ENCODE peak calls at places on chromosomes 5 and 9, in ten cellular contexts. One of them, this sample, is unnamed.

GRCh38 chr9:28883209-28883608 is 1309.9 kb upstream of the C9orf72 start:
- DNase-seq in GM12878: no peak
- DNase-seq in astrocyte: no peak
- DNase-seq in PC-3: no peak
- DNase-seq in neural progenitor cell: no peak
- DNase-seq in mesendoderm: no peak
- DNase-seq in MM.1S: no peak
- DNase-seq in GM23248: no peak
- DNase-seq in endothelial cell of umbilical vein: no peak
- DNase-seq in Karpas-422: no peak
- DNase-seq in this sample: no peak

GRCh38 chr5:32709789-32710334 is 1.3 kb upstream of the NPR3 start:
- DNase-seq in neural progenitor cell: peak; percentile 88
- DNase-seq in GM12878: no peak
- DNase-seq in mesendoderm: peak; percentile 81
- DNase-seq in endothelial cell of umbilical vein: peak; percentile 75
- DNase-seq in PC-3: peak; percentile 79
- DNase-seq in MM.1S: peak; percentile 81
- DNase-seq in astrocyte: peak; percentile 68
- DNase-seq in Karpas-422: no peak
- DNase-seq in GM23248: peak; percentile 91
- DNase-seq in this sample: peak; percentile 79

GRCh38 chr9:75027187-75028107 is 646 bp downstream of the CARNMT1 start:
- DNase-seq in Karpas-422: peak; percentile 83
- DNase-seq in mesendoderm: peak; percentile 56
- DNase-seq in neural progenitor cell: peak; percentile 78
- DNase-seq in MM.1S: peak; percentile 66
- DNase-seq in GM23248: peak; percentile 80
- DNase-seq in endothelial cell of umbilical vein: peak; percentile 53
- DNase-seq in GM12878: no peak
- DNase-seq in astrocyte: peak; percentile 39
- DNase-seq in PC-3: peak; percentile 20
- DNase-seq in this sample: peak; percentile 44

GRCh38 chr5:78320461-78320860 is 26.0 kb upstream of the AP3B1 start:
- DNase-seq in GM23248: peak; percentile 64
- DNase-seq in neural progenitor cell: peak; percentile 42
- DNase-seq in MM.1S: peak; percentile 25
- DNase-seq in mesendoderm: peak; percentile 32
- DNase-seq in endothelial cell of umbilical vein: peak; percentile 66
- DNase-seq in GM12878: no peak
- DNase-seq in Karpas-422: peak; percentile 62
- DNase-seq in PC-3: peak; percentile 42
- DNase-seq in astrocyte: peak; percentile 22
- DNase-seq in this sample: peak; percentile 62

GRCh38 chr5:17147225-17148120 is 70.0 kb upstream of the BASP1 start:
- DNase-seq in PC-3: no peak
- DNase-seq in MM.1S: no peak
- DNase-seq in endothelial cell of umbilical vein: no peak
- DNase-seq in Karpas-422: no peak
- DNase-seq in astrocyte: no peak
- DNase-seq in mesendoderm: no peak
- DNase-seq in neural progenitor cell: peak; percentile 16
- DNase-seq in GM23248: no peak
- DNase-seq in GM12878: no peak
- DNase-seq in this sample: peak; percentile 56

GRCh38 chr9:127698985-127699670 is 7.7 kb upstream of the CFAP157 start:
- DNase-seq in GM23248: peak; percentile 99
- DNase-seq in MM.1S: no peak
- DNase-seq in neural progenitor cell: peak; percentile 97
- DNase-seq in GM12878: peak; percentile 73
- DNase-seq in astrocyte: peak; percentile 93
- DNase-seq in PC-3: no peak
- DNase-seq in mesendoderm: peak; percentile 98
- DNase-seq in Karpas-422: peak; percentile 92
- DNase-seq in endothelial cell of umbilical vein: peak; percentile 97
- DNase-seq in this sample: peak; percentile 97

GRCh38 chr5:160434022-160434531 is 12.4 kb downstream of the PTTG1 start:
- DNase-seq in Karpas-422: peak; percentile 85
- DNase-seq in PC-3: no peak
- DNase-seq in MM.1S: no peak
- DNase-seq in GM23248: no peak
- DNase-seq in endothelial cell of umbilical vein: no peak
- DNase-seq in astrocyte: peak; percentile 45
- DNase-seq in mesendoderm: peak; percentile 67
- DNase-seq in GM12878: peak; percentile 86
- DNase-seq in neural progenitor cell: peak; percentile 79
- DNase-seq in this sample: no peak

GRCh38 chr5:166165600-166165999 is 2125.8 kb upstream of the WWC1 start:
- DNase-seq in mesendoderm: peak; percentile 53
- DNase-seq in MM.1S: peak; percentile 36
- DNase-seq in Karpas-422: no peak
- DNase-seq in PC-3: no peak
- DNase-seq in neural progenitor cell: peak; percentile 71
- DNase-seq in endothelial cell of umbilical vein: no peak
- DNase-seq in GM23248: no peak
- DNase-seq in GM12878: no peak
- DNase-seq in astrocyte: no peak
- DNase-seq in this sample: no peak

GRCh38 chr5:105954341-105954740 is 1716.4 kb downstream of the EFNA5 start:
- DNase-seq in astrocyte: no peak
- DNase-seq in PC-3: peak; percentile 39
- DNase-seq in Karpas-422: no peak
- DNase-seq in neural progenitor cell: no peak
- DNase-seq in endothelial cell of umbilical vein: no peak
- DNase-seq in GM12878: no peak
- DNase-seq in mesendoderm: no peak
- DNase-seq in MM.1S: no peak
- DNase-seq in GM23248: no peak
- DNase-seq in this sample: no peak

GRCh38 chr9:128033609-128034008 is 33.5 kb downstream of the NAIF1 start:
- DNase-seq in Karpas-422: no peak
- DNase-seq in astrocyte: no peak
- DNase-seq in mesendoderm: peak; percentile 36
- DNase-seq in PC-3: no peak
- DNase-seq in GM12878: no peak
- DNase-seq in MM.1S: no peak
- DNase-seq in endothelial cell of umbilical vein: no peak
- DNase-seq in GM23248: no peak
- DNase-seq in neural progenitor cell: peak; percentile 29
- DNase-seq in this sample: no peak

GRCh38 chr9:73230257-73230656 is 78.6 kb downstream of the ANXA1 start:
- DNase-seq in GM23248: no peak
- DNase-seq in GM12878: no peak
- DNase-seq in endothelial cell of umbilical vein: no peak
- DNase-seq in Karpas-422: no peak
- DNase-seq in PC-3: no peak
- DNase-seq in mesendoderm: no peak
- DNase-seq in MM.1S: no peak
- DNase-seq in astrocyte: peak; percentile 46
- DNase-seq in neural progenitor cell: no peak
- DNase-seq in this sample: no peak

GRCh38 chr5:16809816-16810502 is 126.1 kb downstream of the MYO10 start:
- DNase-seq in GM12878: no peak
- DNase-seq in GM23248: peak; percentile 84
- DNase-seq in endothelial cell of umbilical vein: no peak
- DNase-seq in mesendoderm: no peak
- DNase-seq in MM.1S: no peak
- DNase-seq in neural progenitor cell: peak; percentile 43
- DNase-seq in astrocyte: peak; percentile 89
- DNase-seq in Karpas-422: no peak
- DNase-seq in PC-3: no peak
- DNase-seq in this sample: peak; percentile 91

DNA sequence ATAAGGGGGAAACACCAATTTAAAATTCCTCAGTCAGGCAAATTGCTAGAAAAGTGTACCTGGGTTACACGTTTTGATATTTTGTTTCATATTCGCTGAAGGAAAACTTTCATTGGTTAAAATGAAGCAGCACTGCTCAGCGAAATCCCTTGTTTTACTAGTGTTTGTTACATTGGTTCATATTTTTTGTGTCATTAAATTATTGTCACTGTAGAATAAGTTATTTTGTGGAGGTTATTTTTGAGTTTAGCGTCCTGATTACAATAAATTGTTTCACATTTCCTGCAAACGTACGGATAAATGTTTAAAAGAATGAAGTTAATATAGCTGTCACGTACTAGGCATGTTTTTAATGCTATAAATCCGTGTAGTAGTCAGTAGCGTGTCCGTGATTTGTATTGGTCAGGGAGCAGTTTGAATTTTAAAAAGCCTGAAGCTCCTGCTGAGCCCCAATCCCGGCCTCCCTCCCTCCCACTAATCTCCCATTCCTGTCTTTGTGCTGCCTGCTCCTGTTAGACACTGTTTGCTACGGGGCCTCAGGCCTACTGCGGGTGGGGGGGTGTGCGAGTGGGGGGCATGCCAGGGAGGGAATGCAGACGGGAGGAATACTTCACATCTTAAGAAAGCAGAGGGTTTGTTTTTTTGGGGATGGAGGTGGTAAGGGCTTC is 2.0 kb downstream of the NIPBL start:
- DNase-seq in neural progenitor cell: peak; percentile 92
- DNase-seq in astrocyte: peak; percentile 59
- DNase-seq in GM12878: no peak
- DNase-seq in Karpas-422: peak; percentile 42
- DNase-seq in GM23248: peak; percentile 66
- DNase-seq in MM.1S: no peak
- DNase-seq in PC-3: peak; percentile 56
- DNase-seq in endothelial cell of umbilical vein: peak; percentile 54
- DNase-seq in mesendoderm: peak; percentile 94
- DNase-seq in this sample: peak; percentile 71
- H3K4me2 ChIP-seq in neural progenitor cell: peak overlapping the region; percentile 85
- H3K4me2 ChIP-seq in astrocyte: peak overlapping the region; percentile 85
- H3K4me2 ChIP-seq in GM12878: peak overlapping the region; percentile 56
- H3K4me2 ChIP-seq in Karpas-422: peak overlapping the region; percentile 75
- H3K4me2 ChIP-seq in GM23248: peak overlapping the region; percentile 98
- H3K4me2 ChIP-seq in MM.1S: peak overlapping the region; percentile 75
- H3K4me2 ChIP-seq in PC-3: peak overlapping the region; percentile 91
- H3K4me2 ChIP-seq in endothelial cell of umbilical vein: peak overlapping the region; percentile 100
- H3K4me2 ChIP-seq in mesendoderm: peak overlapping the region; percentile 59
- H3K4me2 ChIP-seq in this sample: peak overlapping the region; percentile 79

DNA sequence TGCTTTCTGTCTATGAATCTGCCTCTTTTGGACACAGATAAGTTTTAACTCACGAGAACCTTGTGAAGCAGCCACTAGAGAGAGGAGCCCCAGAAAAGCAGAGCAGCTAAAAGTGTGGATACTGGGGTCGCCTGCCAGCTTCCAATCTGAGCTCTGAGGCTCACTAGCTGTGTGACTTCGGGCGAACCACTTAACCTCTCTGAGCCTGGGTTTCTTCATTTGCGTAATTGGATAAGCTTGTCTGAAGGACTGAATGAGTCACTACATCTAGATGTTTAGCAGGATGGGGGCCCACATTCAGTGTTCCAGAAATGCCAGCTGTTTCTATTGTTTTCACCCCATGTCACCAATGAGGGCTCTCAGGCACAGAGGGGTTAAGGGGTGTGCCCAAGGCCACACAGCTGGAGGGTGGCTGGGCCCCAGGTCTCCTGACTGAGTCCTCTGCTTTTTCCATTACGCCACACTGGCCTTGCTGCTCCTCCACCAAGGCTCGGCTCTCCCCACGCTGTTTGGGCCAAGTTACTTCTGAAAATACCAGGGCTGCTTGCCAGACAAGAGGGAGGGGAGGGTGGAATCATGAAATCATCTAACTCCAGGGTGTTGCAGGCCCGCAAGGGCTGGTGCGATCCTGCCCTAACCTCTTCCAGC is 36.2 kb downstream of the SH3PXD2B start:
- DNase-seq in PC-3: peak; percentile 13
- DNase-seq in astrocyte: peak; percentile 97
- DNase-seq in mesendoderm: no peak
- DNase-seq in GM12878: no peak
- DNase-seq in MM.1S: no peak
- DNase-seq in neural progenitor cell: no peak
- DNase-seq in endothelial cell of umbilical vein: peak; percentile 80
- DNase-seq in GM23248: peak; percentile 99
- DNase-seq in Karpas-422: no peak
- DNase-seq in this sample: peak; percentile 98
- H3K9ac ChIP-seq in PC-3: no peak overlapping the region
- H3K9ac ChIP-seq in astrocyte: peak overlapping the region; percentile 44
- H3K9ac ChIP-seq in mesendoderm: no peak overlapping the region
- H3K9ac ChIP-seq in GM12878: no peak overlapping the region
- H3K9ac ChIP-seq in MM.1S: no peak overlapping the region
- H3K9ac ChIP-seq in neural progenitor cell: no peak overlapping the region
- H3K9ac ChIP-seq in endothelial cell of umbilical vein: no peak overlapping the region
- H3K9ac ChIP-seq in GM23248: peak overlapping the region; percentile 80
- H3K9ac ChIP-seq in Karpas-422: no peak overlapping the region
- H3K9ac ChIP-seq in this sample: no peak overlapping the region

GRCh38 chr9:81193362-81194339 is 495.7 kb downstream of the TLE1 start:
- DNase-seq in MM.1S: no peak
- DNase-seq in endothelial cell of umbilical vein: no peak
- DNase-seq in astrocyte: no peak
- DNase-seq in GM23248: no peak
- DNase-seq in GM12878: no peak
- DNase-seq in neural progenitor cell: no peak
- DNase-seq in PC-3: peak; percentile 79
- DNase-seq in Karpas-422: no peak
- DNase-seq in mesendoderm: no peak
- DNase-seq in this sample: no peak
- H3K79me2 ChIP-seq in MM.1S: no peaks in the 10 kb centered on the region
- H3K79me2 ChIP-seq in endothelial cell of umbilical vein: no peaks in the 10 kb centered on the region
- H3K79me2 ChIP-seq in astrocyte: no peaks in the 10 kb centered on the region
- H3K79me2 ChIP-seq in GM23248: no peaks in the 10 kb centered on the region
- H3K79me2 ChIP-seq in GM12878: no peaks in the 10 kb centered on the region
- H3K79me2 ChIP-seq in neural progenitor cell: no peaks in the 10 kb centered on the region
- H3K79me2 ChIP-seq in PC-3: no peaks in the 10 kb centered on the region
- H3K79me2 ChIP-seq in Karpas-422: no peaks in the 10 kb centered on the region
- H3K79me2 ChIP-seq in mesendoderm: no peaks in the 10 kb centered on the region
- H3K79me2 ChIP-seq in this sample: no peaks in the 10 kb centered on the region

GRCh38 chr5:51968756-51969155 is 585.5 kb downstream of the ISL1 start:
- DNase-seq in MM.1S: no peak
- DNase-seq in GM12878: no peak
- DNase-seq in endothelial cell of umbilical vein: no peak
- DNase-seq in PC-3: no peak
- DNase-seq in neural progenitor cell: peak; percentile 2
- DNase-seq in GM23248: no peak
- DNase-seq in mesendoderm: peak; percentile 60
- DNase-seq in astrocyte: no peak
- DNase-seq in Karpas-422: no peak
- DNase-seq in this sample: no peak
- H3K4me2 ChIP-seq in MM.1S: no peak overlapping the region
- H3K4me2 ChIP-seq in GM12878: no peak overlapping the region
- H3K4me2 ChIP-seq in endothelial cell of umbilical vein: no peak overlapping the region
- H3K4me2 ChIP-seq in PC-3: no peak overlapping the region
- H3K4me2 ChIP-seq in neural progenitor cell: no peak overlapping the region
- H3K4me2 ChIP-seq in GM23248: no peak overlapping the region
- H3K4me2 ChIP-seq in mesendoderm: no peak overlapping the region
- H3K4me2 ChIP-seq in astrocyte: no peak overlapping the region
- H3K4me2 ChIP-seq in Karpas-422: no peak overlapping the region
- H3K4me2 ChIP-seq in this sample: no peak overlapping the region

This sample was measured in fibroblast of lung.